ENCODE peak calls at places on chromosomes 3 and 15, in seven cellular contexts. One of them, this sample, is unnamed. For H3K36me3, the result is how much of the 10 kb centered on the place peaks cover.

GRCh38 chr15:72358532-72359180 is 17.2 kb downstream of the HEXA start:
- DNase-seq in transverse colon: peak
- DNase-seq in osteoblast: peak
- DNase-seq in GM23338: no peak
- DNase-seq in RWPE2: no peak
- DNase-seq in PC-9: peak
- DNase-seq in cardiac muscle cell: peak
- DNase-seq in this sample: peak

GRCh38 chr3:19147905-19148767 is at the start of gene KCNH8:
- DNase-seq in transverse colon: peak
- DNase-seq in osteoblast: peak
- DNase-seq in GM23338: peak
- DNase-seq in RWPE2: no peak
- DNase-seq in PC-9: no peak
- DNase-seq in cardiac muscle cell: peak
- DNase-seq in this sample: no peak

GRCh38 chr3:32959370-32959769 is 7.9 kb downstream of the CCR4 start:
- DNase-seq in transverse colon: no peak
- DNase-seq in osteoblast: no peak
- DNase-seq in GM23338: peak
- DNase-seq in RWPE2: no peak
- DNase-seq in PC-9: no peak
- DNase-seq in cardiac muscle cell: no peak
- DNase-seq in this sample: no peak

GRCh38 chr3:157100079-157100477 is 59.9 kb downstream of the CCNL1 start:
- DNase-seq in transverse colon: no peak
- DNase-seq in osteoblast: no peak
- DNase-seq in GM23338: no peak
- DNase-seq in RWPE2: no peak
- DNase-seq in PC-9: peak
- DNase-seq in cardiac muscle cell: no peak
- DNase-seq in this sample: no peak

GRCh38 chr3:57972421-57973111 is 35.7 kb upstream of the FLNB start:
- DNase-seq in transverse colon: peak
- DNase-seq in osteoblast: peak
- DNase-seq in GM23338: peak
- DNase-seq in RWPE2: peak
- DNase-seq in PC-9: peak
- DNase-seq in cardiac muscle cell: no peak
- DNase-seq in this sample: no peak

GRCh38 chr3:127887321-127887720 is 27.7 kb upstream of the KBTBD12 start:
- DNase-seq in transverse colon: no peak
- DNase-seq in osteoblast: no peak
- DNase-seq in GM23338: no peak
- DNase-seq in RWPE2: no peak
- DNase-seq in PC-9: no peak
- DNase-seq in cardiac muscle cell: no peak
- DNase-seq in this sample: no peak

GRCh38 chr15:60713096-60714084 is 234.4 kb upstream of the ICE2 start:
- DNase-seq in transverse colon: no peak
- DNase-seq in osteoblast: peak
- DNase-seq in GM23338: no peak
- DNase-seq in RWPE2: no peak
- DNase-seq in PC-9: no peak
- DNase-seq in cardiac muscle cell: peak
- DNase-seq in this sample: no peak

GRCh38 chr3:46971742-46972141 is 4.8 kb downstream of the CCDC12 start:
- DNase-seq in transverse colon: no peak
- DNase-seq in osteoblast: peak
- DNase-seq in GM23338: no peak
- DNase-seq in RWPE2: no peak
- DNase-seq in PC-9: no peak
- DNase-seq in cardiac muscle cell: no peak
- DNase-seq in this sample: no peak

GRCh38 chr3:188510366-188510765 is 356.4 kb downstream of the LPP start:
- DNase-seq in transverse colon: no peak
- DNase-seq in osteoblast: peak
- DNase-seq in GM23338: no peak
- DNase-seq in RWPE2: peak
- DNase-seq in PC-9: peak
- DNase-seq in cardiac muscle cell: peak
- DNase-seq in this sample: no peak

GRCh38 chr3:177694316-177694715 is 497.0 kb upstream of the TBL1XR1 start:
- DNase-seq in transverse colon: no peak
- DNase-seq in osteoblast: peak
- DNase-seq in GM23338: no peak
- DNase-seq in RWPE2: no peak
- DNase-seq in PC-9: no peak
- DNase-seq in cardiac muscle cell: peak
- DNase-seq in this sample: peak

GRCh38 chr3:82144811-82145210 is 383.4 kb upstream of the GBE1 start:
- DNase-seq in transverse colon: no peak
- DNase-seq in osteoblast: no peak
- DNase-seq in GM23338: no peak
- DNase-seq in RWPE2: no peak
- DNase-seq in PC-9: no peak
- DNase-seq in cardiac muscle cell: no peak
- DNase-seq in this sample: no peak

GRCh38 chr3:152264378-152264777 is 4.4 kb upstream of the MBNL1 start:
- DNase-seq in transverse colon: no peak
- DNase-seq in osteoblast: no peak
- DNase-seq in GM23338: no peak
- DNase-seq in RWPE2: no peak
- DNase-seq in PC-9: no peak
- DNase-seq in cardiac muscle cell: no peak
- DNase-seq in this sample: no peak

GRCh38 chr15:83153288-83153687 is 45.8 kb downstream of the TM6SF1 start:
- DNase-seq in transverse colon: no peak
- DNase-seq in osteoblast: peak
- DNase-seq in GM23338: no peak
- DNase-seq in RWPE2: no peak
- DNase-seq in PC-9: no peak
- DNase-seq in cardiac muscle cell: no peak
- DNase-seq in this sample: no peak

GRCh38 chr3:10467904-10468610 is 37.3 kb downstream of the ATP2B2 start:
- DNase-seq in transverse colon: no peak
- DNase-seq in osteoblast: no peak
- DNase-seq in GM23338: no peak
- DNase-seq in RWPE2: no peak
- DNase-seq in PC-9: no peak
- DNase-seq in cardiac muscle cell: no peak
- DNase-seq in this sample: no peak

GRCh38 chr3:170233532-170233931 is 11.3 kb downstream of the PRKCI start:
- DNase-seq in transverse colon: peak
- DNase-seq in osteoblast: peak
- DNase-seq in GM23338: no peak
- DNase-seq in RWPE2: no peak
- DNase-seq in PC-9: peak
- DNase-seq in cardiac muscle cell: peak
- DNase-seq in this sample: peak

GRCh38 chr3:126194713-126195305 is 14.4 kb upstream of the ALDH1L1 start:
- DNase-seq in transverse colon: no peak
- DNase-seq in osteoblast: no peak
- DNase-seq in GM23338: peak
- DNase-seq in RWPE2: no peak
- DNase-seq in PC-9: no peak
- DNase-seq in cardiac muscle cell: no peak
- DNase-seq in this sample: no peak

GRCh38 chr3:119647843-119648575 is 12.4 kb downstream of the POPDC2 start:
- DNase-seq in transverse colon: no peak
- DNase-seq in osteoblast: peak
- DNase-seq in GM23338: no peak
- DNase-seq in RWPE2: no peak
- DNase-seq in PC-9: no peak
- DNase-seq in cardiac muscle cell: peak
- DNase-seq in this sample: no peak

GRCh38 chr15:42344763-42345162 is 14.5 kb upstream of the CAPN3 start:
- DNase-seq in transverse colon: no peak
- DNase-seq in osteoblast: no peak
- DNase-seq in GM23338: no peak
- DNase-seq in RWPE2: no peak
- DNase-seq in PC-9: peak
- DNase-seq in cardiac muscle cell: peak
- DNase-seq in this sample: peak
- H3K36me3 ChIP-seq in transverse colon: under half
- H3K36me3 ChIP-seq in osteoblast: under half
- H3K36me3 ChIP-seq in GM23338: under half
- H3K36me3 ChIP-seq in RWPE2: under half
- H3K36me3 ChIP-seq in PC-9: under half
- H3K36me3 ChIP-seq in cardiac muscle cell: under half
- H3K36me3 ChIP-seq in this sample: under half

GRCh38 chr3:17810759-17811158 is 68.3 kb upstream of the TBC1D5 start:
- DNase-seq in transverse colon: no peak
- DNase-seq in osteoblast: peak
- DNase-seq in GM23338: peak
- DNase-seq in RWPE2: no peak
- DNase-seq in PC-9: peak
- DNase-seq in cardiac muscle cell: peak
- DNase-seq in this sample: peak
- TF ChIP-seq CTCF in transverse colon: no peak
- TF ChIP-seq CTCF in osteoblast: peak
- TF ChIP-seq CTCF in GM23338: peak
- TF ChIP-seq CTCF in RWPE2: peak
- TF ChIP-seq CTCF in PC-9: peak
- TF ChIP-seq CTCF in cardiac muscle cell: peak
- TF ChIP-seq CTCF in this sample: peak

DNA sequence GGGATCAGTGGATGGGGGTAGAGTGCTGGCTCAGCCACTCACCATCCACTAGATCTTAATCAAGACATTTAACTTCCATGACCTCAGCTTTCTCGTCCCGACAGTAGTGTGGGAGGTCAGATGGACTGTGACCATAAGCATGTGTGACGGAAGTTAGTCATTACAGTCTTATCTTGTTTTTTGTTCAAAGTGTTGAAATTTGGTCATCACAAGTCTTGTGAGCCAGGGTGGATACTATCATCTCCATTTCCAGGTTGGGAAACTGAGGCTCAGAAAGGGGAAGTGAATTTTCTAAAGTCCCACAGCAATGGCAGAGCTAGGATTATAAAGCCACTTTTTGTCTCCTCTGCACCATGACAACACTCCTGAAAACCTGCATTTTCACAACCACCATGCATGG is 32.0 kb upstream of the ITGA11 start:
- DNase-seq in transverse colon: no peak
- DNase-seq in osteoblast: no peak
- DNase-seq in GM23338: no peak
- DNase-seq in RWPE2: no peak
- DNase-seq in PC-9: no peak
- DNase-seq in cardiac muscle cell: peak
- DNase-seq in this sample: no peak
- H3K4me3 ChIP-seq in transverse colon: no peak
- H3K4me3 ChIP-seq in osteoblast: no peak
- H3K4me3 ChIP-seq in GM23338: no peak
- H3K4me3 ChIP-seq in RWPE2: no peak
- H3K4me3 ChIP-seq in PC-9: no peak
- H3K4me3 ChIP-seq in cardiac muscle cell: no peak
- H3K4me3 ChIP-seq in this sample: no peak

DNA sequence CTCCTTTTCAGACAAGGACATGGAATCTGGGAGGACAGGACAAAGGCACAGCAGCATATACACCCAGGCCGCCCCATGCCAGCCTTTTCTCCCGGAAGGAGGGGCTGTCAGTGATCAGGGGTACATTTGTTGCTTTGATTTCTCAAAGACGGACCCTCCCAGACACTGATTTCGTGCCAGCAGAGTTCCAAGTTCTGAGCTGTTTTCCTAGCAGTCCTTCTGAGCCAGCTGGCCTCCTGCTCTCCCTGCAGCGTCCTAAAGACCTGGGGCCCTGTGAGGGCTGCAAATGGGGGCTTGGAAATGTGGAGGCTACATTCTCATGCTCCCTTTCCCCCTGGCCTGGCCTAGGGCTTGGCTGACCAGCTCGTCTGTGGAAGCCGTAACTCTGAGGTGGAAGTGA is 22.3 kb downstream of the CTSH start:
- DNase-seq in transverse colon: no peak
- DNase-seq in osteoblast: no peak
- DNase-seq in GM23338: no peak
- DNase-seq in RWPE2: no peak
- DNase-seq in PC-9: no peak
- DNase-seq in cardiac muscle cell: no peak
- DNase-seq in this sample: no peak
- H3K36me3 ChIP-seq in transverse colon: under half
- H3K36me3 ChIP-seq in osteoblast: half or more
- H3K36me3 ChIP-seq in GM23338: under half
- H3K36me3 ChIP-seq in RWPE2: half or more
- H3K36me3 ChIP-seq in PC-9: under half
- H3K36me3 ChIP-seq in cardiac muscle cell: under half
- H3K36me3 ChIP-seq in this sample: under half

GRCh38 chr15:95826831-95827230 is 503.7 kb upstream of the NR2F2 start:
- DNase-seq in transverse colon: no peak
- DNase-seq in osteoblast: no peak
- DNase-seq in GM23338: peak
- DNase-seq in RWPE2: no peak
- DNase-seq in PC-9: no peak
- DNase-seq in cardiac muscle cell: no peak
- DNase-seq in this sample: no peak
- TF ChIP-seq CTCF in transverse colon: no peak
- TF ChIP-seq CTCF in osteoblast: no peak
- TF ChIP-seq CTCF in GM23338: peak
- TF ChIP-seq CTCF in RWPE2: peak
- TF ChIP-seq CTCF in PC-9: peak
- TF ChIP-seq CTCF in cardiac muscle cell: no peak
- TF ChIP-seq CTCF in this sample: no peak